ENCODE peak calls at places on chromosomes 1 and 21, in eight cellular contexts. H, I, G, D, A, T, K and L are unnamed samples.

GRCh38 chr1:218459878-218460277 is 114.7 kb downstream of the TGFB2 start:
- DNase-seq in A (no peak), D (peak), G (no peak), I (no peak), H (peak), K (peak), T (peak), L (peak)

GRCh38 chr1:151846686-151847227 is 6.8 kb downstream of the THEM5 start:
- DNase-seq in D (no peak), H (no peak), A (no peak), K (peak), I (no peak), T (no peak), G (no peak), L (no peak)

GRCh38 chr1:2817784-2818564 is 16.5 kb upstream of the TTC34 start:
- DNase-seq in G (no peak), A (peak), D (peak), H (no peak), K (no peak), I (no peak), T (no peak), L (no peak)

GRCh38 chr1:6570066-6570465 is 9.7 kb upstream of the ZBTB48 start:
- DNase-seq in D (no peak), G (no peak), I (no peak), A (peak), H (no peak), T (no peak), K (no peak), L (no peak)

GRCh38 chr21:44944596-44944995 is 4.8 kb downstream of the SLX9 start:
- DNase-seq in T (no peak), D (no peak), A (peak), H (no peak), G (no peak), K (no peak), I (no peak), L (no peak)

GRCh38 chr1:56414728-56415224 is 164.6 kb downstream of the PLPP3 start:
- DNase-seq in D (no peak), G (no peak), A (no peak), I (no peak), T (no peak), H (no peak), K (peak), L (no peak)

GRCh38 chr1:172203135-172203823 is 217.2 kb upstream of the C1orf105 start:
- DNase-seq in G (no peak), K (no peak), I (no peak), T (no peak), H (no peak), A (no peak), D (no peak), L (no peak)

GRCh38 chr21:17050646-17051045 is 462.2 kb upstream of the CXADR start:
- DNase-seq in H (no peak), A (no peak), T (no peak), K (no peak), D (no peak), G (no peak), I (no peak), L (no peak)

GRCh38 chr1:37660646-37661045 is 26.0 kb upstream of the RSPO1 start:
- DNase-seq in K (no peak), G (no peak), T (peak), A (no peak), D (no peak), H (no peak), I (peak), L (no peak)

GRCh38 chr1:15696956-15697521 is 12.9 kb downstream of the PLEKHM2 start:
- DNase-seq in T (no peak), A (no peak), I (no peak), H (no peak), K (no peak), D (no peak), G (no peak), L (no peak)

GRCh38 chr1:244049969-244050834 is 881 bp upstream of the ZBTB18 start:
- DNase-seq in H (peak), I (no peak), D (no peak), A (peak), G (no peak), K (no peak), T (peak), L (no peak)

GRCh38 chr21:38954450-38955059 is 148.8 kb downstream of the ETS2 start:
- DNase-seq in A (no peak), K (no peak), D (no peak), T (no peak), H (no peak), I (no peak), G (no peak), L (no peak)

GRCh38 chr1:23759277-23759676 is 16.0 kb downstream of the ELOA start:
- DNase-seq in A (no peak), I (no peak), K (no peak), D (peak), T (no peak), H (no peak), G (no peak), L (no peak)

GRCh38 chr21:37562920-37563640 is 196.5 kb downstream of the DYRK1A start:
- DNase-seq in H (no peak), A (no peak), I (no peak), T (no peak), D (peak), G (no peak), K (no peak), L (no peak)

GRCh38 chr1:200262326-200262965 is 147.4 kb downstream of the ZNF281 start:
- DNase-seq in T (no peak), A (no peak), H (no peak), K (no peak), D (no peak), G (no peak), I (no peak), L (no peak)

GRCh38 chr1:68745006-68745405 is 248.1 kb upstream of the DEPDC1 start:
- DNase-seq in I (no peak), A (no peak), H (no peak), K (no peak), G (no peak), T (no peak), D (no peak), L (no peak)

GRCh38 chr1:54984126-54984842 is 3.9 kb downstream of the TMEM61 start:
- DNase-seq in I (no peak), H (no peak), K (no peak), A (no peak), G (no peak), T (no peak), D (no peak), L (no peak)

GRCh38 chr1:33270808-33271465 is 14.6 kb downstream of the ZNF362 start:
- DNase-seq in A (no peak), K (no peak), I (no peak), H (no peak), G (no peak), T (no peak), D (no peak), L (no peak)

GRCh38 chr1:235739124-235739523 is 89.5 kb upstream of the GNG4 start:
- DNase-seq in G (no peak), K (no peak), H (no peak), A (no peak), D (no peak), T (no peak), I (no peak), L (peak)

GRCh38 chr1:156623946-156624813 is 5.0 kb downstream of the HAPLN2 start:
- DNase-seq in G (peak), T (peak), K (no peak), A (peak), D (peak), H (peak), I (peak), L (peak)

GRCh38 chr1:13764533-13764932 is 64.5 kb downstream of the PRDM2 start:
- DNase-seq in D (no peak), A (no peak), H (no peak), K (no peak), I (no peak), G (no peak), T (peak), L (no peak)
- TF ChIP-seq CTCF in D (no peak), A (no peak), H (peak), K (no peak), I (peak), G (no peak), T (no peak), L (no peak)

DNA sequence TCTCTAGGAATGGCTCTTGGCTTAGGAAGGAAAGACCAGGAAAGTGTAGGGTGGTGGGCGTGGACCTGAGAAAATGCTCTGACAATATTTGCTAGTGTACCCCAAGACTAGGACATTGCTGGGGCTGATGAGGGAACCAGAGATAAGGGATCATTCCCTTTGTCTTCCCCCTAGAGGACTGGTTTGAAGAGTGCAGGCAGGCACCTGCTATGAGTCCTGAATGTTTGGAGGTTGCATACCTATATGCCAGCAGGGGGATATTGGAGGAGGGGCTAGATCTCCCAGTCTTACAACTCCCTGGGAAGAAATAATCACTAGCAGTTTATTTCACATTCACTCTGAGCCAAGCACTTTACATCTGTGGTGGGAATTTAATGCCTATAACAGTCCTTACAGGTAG is 6.0 kb upstream of the BCL10 start:
- DNase-seq in A (no peak), D (no peak), I (no peak), K (peak), H (peak), T (peak), G (no peak), L (no peak)
- TF ChIP-seq CTCF in A (no peak), D (no peak), I (peak), K (peak), H (no peak), T (peak), G (no peak), L (no peak)

GRCh38 chr1:50368179-50369007 is 54.9 kb downstream of the DMRTA2 start:
- DNase-seq in K (no peak), G (peak), A (peak), H (peak), T (peak), D (no peak), I (peak), L (peak)

GRCh38 chr1:50369008-50369634 is 54.1 kb downstream of the DMRTA2 start:
- DNase-seq in I (no peak), G (no peak), H (no peak), D (no peak), A (no peak), K (no peak), T (no peak), L (no peak)

GRCh38 chr1:50373532-50373931 is 49.7 kb downstream of the DMRTA2 start:
- DNase-seq in G (no peak), K (no peak), D (no peak), T (no peak), I (no peak), H (no peak), A (no peak), L (no peak)

GRCh38 chr1:50371749-50372148 is 51.5 kb downstream of the DMRTA2 start:
- DNase-seq in A (no peak), K (no peak), I (no peak), G (no peak), D (no peak), T (no peak), H (no peak), L (no peak)

GRCh38 chr1:50369830-50370229 is 53.4 kb downstream of the DMRTA2 start:
- DNase-seq in D (no peak), K (no peak), T (peak), G (no peak), H (no peak), I (no peak), A (no peak), L (peak)
- TF ChIP-seq CTCF in D (no peak), K (no peak), T (peak), G (no peak), H (peak), I (no peak), A (no peak), L (no peak)

GRCh38 chr1:154270833-154271232 is 1.6 kb upstream of the HAX1 start:
- DNase-seq in T (no peak), H (no peak), G (no peak), A (no peak), D (no peak), I (no peak), K (no peak), L (no peak)

GRCh38 chr1:154272217-154272998 is at the start of gene HAX1:
- DNase-seq in I (peak), G (peak), A (peak), T (peak), H (peak), D (peak), K (peak), L (peak)

GRCh38 chr1:154272999-154273563 is 652 bp downstream of the HAX1 start:
- DNase-seq in I (no peak), K (no peak), H (no peak), A (no peak), D (no peak), T (no peak), G (peak), L (no peak)

DNA sequence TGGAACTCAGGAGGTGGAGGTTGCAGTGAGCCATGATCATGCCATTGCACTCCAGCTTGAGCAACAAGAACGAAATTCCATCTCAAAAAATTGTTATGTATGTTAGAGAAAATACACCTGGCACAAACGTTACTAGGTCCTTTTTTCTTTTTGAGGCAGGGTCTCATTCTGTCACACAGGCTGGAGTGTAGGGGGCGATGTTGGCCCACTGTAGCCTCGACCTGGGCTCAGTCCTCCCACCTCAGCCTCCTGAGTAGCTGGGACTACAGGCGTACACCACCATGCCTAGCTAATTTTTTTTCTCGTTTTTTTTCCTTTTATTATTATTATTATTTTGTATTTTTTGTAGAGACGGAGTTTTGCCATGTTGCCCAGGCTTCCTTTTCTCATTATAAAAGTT is 4.4 kb downstream of the HAX1 start:
- DNase-seq in I (no peak), K (no peak), A (no peak), G (peak), T (peak), H (no peak), D (no peak), L (no peak)
- TF ChIP-seq CTCF in I (peak), K (peak), A (no peak), G (peak), T (peak), H (peak), D (no peak), L (peak)

GRCh38 chr1:76543495-76543894 is 323.8 kb upstream of the ST6GALNAC5 start:
- DNase-seq in H (no peak), D (no peak), G (no peak), I (no peak), A (no peak), T (no peak), K (no peak), L (no peak)

GRCh38 chr1:76546354-76546933 is 320.8 kb upstream of the ST6GALNAC5 start:
- DNase-seq in G (no peak), H (no peak), K (no peak), D (no peak), I (no peak), A (no peak), T (no peak), L (no peak)

GRCh38 chr1:76547916-76548315 is 319.4 kb upstream of the ST6GALNAC5 start:
- DNase-seq in D (no peak), T (peak), I (no peak), H (no peak), K (no peak), A (no peak), G (no peak), L (no peak)
- TF ChIP-seq CTCF in D (no peak), T (peak), I (no peak), H (no peak), K (no peak), A (no peak), G (no peak), L (no peak)